ENCODE peak calls at places on chromosomes 12 and 14, in eight cellular contexts. B, H, F, V, J, K, D and Q are unnamed samples.

GRCh38 chr12:75155962-75156361 is 53.7 kb downstream of the KCNC2 start:
- DNase-seq in B (no peak), H (no peak), F (no peak), V (no peak), J (no peak), K (no peak), D (no peak), Q (no peak)

GRCh38 chr14:61466249-61466904 is 145.0 kb downstream of the PRKCH start:
- DNase-seq in B (no peak), H (no peak), F (peak), V (peak), J (peak), K (no peak), D (peak), Q (no peak)

GRCh38 chr12:124764451-124764850 is 99.2 kb downstream of the SCARB1 start:
- DNase-seq in B (no peak), H (no peak), F (peak), V (peak), J (peak), K (no peak), D (peak), Q (no peak)

GRCh38 chr12:54378791-54379400 is 5.6 kb downstream of the ZNF385A start:
- DNase-seq in B (peak), H (no peak), F (no peak), V (peak), J (peak), K (no peak), D (peak), Q (peak)

GRCh38 chr14:49306152-49306751 is 279.9 kb downstream of the RPS29 start:
- DNase-seq in B (no peak), H (no peak), F (no peak), V (no peak), J (peak), K (no peak), D (no peak), Q (peak)

GRCh38 chr12:62695696-62696095 is 229.1 kb downstream of the MON2 start:
- DNase-seq in B (no peak), H (no peak), F (no peak), V (no peak), J (no peak), K (no peak), D (no peak), Q (no peak)

GRCh38 chr12:75048763-75049162 is 160.9 kb downstream of the KCNC2 start:
- DNase-seq in B (no peak), H (no peak), F (no peak), V (no peak), J (no peak), K (no peak), D (no peak), Q (no peak)

GRCh38 chr12:54217774-54218221 is 29.0 kb upstream of the SMUG1 start:
- DNase-seq in B (no peak), H (peak), F (no peak), V (peak), J (peak), K (no peak), D (no peak), Q (no peak)

GRCh38 chr12:45247589-45247988 is 31.7 kb downstream of the ANO6 start:
- DNase-seq in B (no peak), H (no peak), F (no peak), V (no peak), J (no peak), K (no peak), D (no peak), Q (no peak)

GRCh38 chr12:8045952-8046944 is 13.7 kb downstream of the FOXJ2 start:
- DNase-seq in B (peak), H (no peak), F (peak), V (peak), J (peak), K (peak), D (peak), Q (peak)

GRCh38 chr12:127496255-127496654 is 770.7 kb upstream of the TMEM132C start:
- DNase-seq in B (no peak), H (no peak), F (no peak), V (no peak), J (no peak), K (no peak), D (no peak), Q (no peak)

GRCh38 chr14:91985008-91985407 is 37.5 kb upstream of the FBLN5 start:
- DNase-seq in B (no peak), H (no peak), F (no peak), V (no peak), J (peak), K (no peak), D (no peak), Q (no peak)

GRCh38 chr12:130715996-130716917 is at the start of gene RIMBP2:
- DNase-seq in B (no peak), H (no peak), F (no peak), V (no peak), J (peak), K (no peak), D (peak), Q (no peak)

GRCh38 chr12:123748661-123749060 is 13.4 kb upstream of the DNAH10 start:
- DNase-seq in B (no peak), H (no peak), F (no peak), V (no peak), J (peak), K (no peak), D (no peak), Q (no peak)

GRCh38 chr14:74645735-74646134 is 33.7 kb upstream of the LTBP2 start:
- DNase-seq in B (no peak), H (no peak), F (no peak), V (no peak), J (no peak), K (no peak), D (no peak), Q (no peak)

GRCh38 chr12:50220357-50221061 is 53.3 kb upstream of the CERS5 start:
- DNase-seq in B (no peak), H (no peak), F (no peak), V (no peak), J (peak), K (no peak), D (peak), Q (no peak)

GRCh38 chr14:63777024-63777423 is 49.2 kb upstream of the SGPP1 start:
- DNase-seq in B (no peak), H (no peak), F (no peak), V (no peak), J (peak), K (no peak), D (peak), Q (peak)

GRCh38 chr12:3077572-3078081 is 448 bp downstream of the TSPAN9 start:
- DNase-seq in B (no peak), H (no peak), F (no peak), V (peak), J (peak), K (peak), D (peak), Q (peak)

GRCh38 chr12:4438834-4439596 is 6.6 kb downstream of the FGF6 start:
- DNase-seq in B (no peak), H (no peak), F (no peak), V (no peak), J (no peak), K (no peak), D (no peak), Q (no peak)

GRCh38 chr12:67981236-67982164 is 7.7 kb upstream of the IFNG-AS1 start:
- DNase-seq in B (no peak), H (no peak), F (no peak), V (no peak), J (peak), K (no peak), D (peak), Q (no peak)

GRCh38 chr14:102218688-102219087 is 79.0 kb downstream of the WDR20 start:
- DNase-seq in B (no peak), H (no peak), F (no peak), V (no peak), J (no peak), K (no peak), D (no peak), Q (no peak)

GRCh38 chr12:3223601-3224529 is 146.7 kb downstream of the TSPAN9 start:
- DNase-seq in B (no peak), H (no peak), F (no peak), V (no peak), J (no peak), K (no peak), D (no peak), Q (no peak)

GRCh38 chr14:92215579-92215978 is 93.8 kb downstream of the CPSF2 start:
- DNase-seq in B (no peak), H (no peak), F (peak), V (no peak), J (peak), K (no peak), D (no peak), Q (no peak)

GRCh38 chr12:9032202-9032964 is 43.0 kb downstream of the KLRG1 start:
- DNase-seq in B (no peak), H (no peak), F (no peak), V (no peak), J (no peak), K (no peak), D (peak), Q (no peak)

GRCh38 chr12:14827043-14827442 is 13.1 kb upstream of the SMCO3 start:
- DNase-seq in B (no peak), H (no peak), F (no peak), V (no peak), J (peak), K (no peak), D (no peak), Q (no peak)

GRCh38 chr14:73242274-73242960 is 5.1 kb downstream of the PAPLN start:
- DNase-seq in B (peak), H (no peak), F (peak), V (no peak), J (no peak), K (no peak), D (no peak), Q (no peak)

GRCh38 chr12:104132351-104132956 is 5.6 kb downstream of the NFYB start:
- DNase-seq in B (no peak), H (no peak), F (no peak), V (no peak), J (no peak), K (no peak), D (no peak), Q (no peak)

GRCh38 chr14:72644758-72645489 is 249.0 kb downstream of the DPF3 start:
- DNase-seq in B (no peak), H (no peak), F (no peak), V (no peak), J (peak), K (no peak), D (no peak), Q (no peak)

GRCh38 chr14:68819260-68819691 is 26.4 kb upstream of the ZFP36L1 start:
- DNase-seq in B (peak), H (no peak), F (no peak), V (peak), J (peak), K (no peak), D (no peak), Q (peak)

GRCh38 chr14:68817513-68818212 is 24.8 kb upstream of the ZFP36L1 start:
- DNase-seq in B (no peak), H (no peak), F (no peak), V (no peak), J (no peak), K (no peak), D (no peak), Q (no peak)

GRCh38 chr14:68815288-68816182 is 22.7 kb upstream of the ZFP36L1 start:
- DNase-seq in B (no peak), H (no peak), F (no peak), V (no peak), J (peak), K (peak), D (peak), Q (peak)

GRCh38 chr14:68816183-68816942 is 23.5 kb upstream of the ZFP36L1 start:
- DNase-seq in B (peak), H (peak), F (peak), V (peak), J (peak), K (peak), D (peak), Q (peak)

GRCh38 chr14:68816943-68817430 is 24.1 kb upstream of the ZFP36L1 start:
- DNase-seq in B (no peak), H (no peak), F (no peak), V (no peak), J (no peak), K (no peak), D (no peak), Q (no peak)
- H3K27ac ChIP-seq in B (peak), H (peak), F (peak), V (peak), J (peak), K (no peak), D (no peak), Q (peak)

DNA sequence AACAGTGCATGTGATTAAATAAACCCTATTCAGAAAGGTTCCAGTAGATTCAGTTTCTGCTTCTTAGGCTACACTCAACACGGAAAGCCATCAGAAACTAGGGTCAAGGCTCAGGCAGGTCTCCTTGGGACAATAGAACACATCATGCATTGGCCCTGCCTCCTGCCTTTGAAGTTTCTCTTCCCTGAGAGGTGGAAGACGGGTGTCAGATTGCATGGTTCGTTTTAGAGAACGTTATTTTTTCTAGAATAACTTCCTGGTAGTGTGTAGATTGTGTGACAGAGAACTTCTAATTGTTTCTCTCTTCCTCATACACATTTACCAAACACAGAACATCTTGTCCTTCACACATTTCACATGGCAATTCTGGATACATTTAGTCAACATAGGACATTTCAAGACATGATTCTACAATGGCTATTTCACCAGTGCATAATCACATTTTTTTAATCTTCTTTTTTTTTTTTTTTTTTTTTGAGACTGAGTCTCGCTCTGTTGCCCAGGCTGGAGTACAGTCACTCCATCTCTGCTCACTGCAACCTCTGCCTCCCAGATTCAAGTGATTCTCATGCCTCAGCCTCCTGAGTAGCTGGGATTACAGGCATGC is 106.6 kb upstream of the AMN1 start:
- DNase-seq in B (no peak), H (no peak), F (no peak), V (no peak), J (no peak), K (no peak), D (no peak), Q (peak)
- H3K27ac ChIP-seq in B (no peak), H (no peak), F (no peak), V (no peak), J (no peak), K (no peak), D (no peak), Q (no peak)

GRCh38 chr14:100836961-100837811 is 11.3 kb downstream of the MEG3 start:
- DNase-seq in B (no peak), H (no peak), F (peak), V (no peak), J (no peak), K (no peak), D (no peak), Q (no peak)
- H3K27ac ChIP-seq in B (no peak), H (no peak), F (no peak), V (no peak), J (no peak), K (no peak), D (no peak), Q (no peak)

DNA sequence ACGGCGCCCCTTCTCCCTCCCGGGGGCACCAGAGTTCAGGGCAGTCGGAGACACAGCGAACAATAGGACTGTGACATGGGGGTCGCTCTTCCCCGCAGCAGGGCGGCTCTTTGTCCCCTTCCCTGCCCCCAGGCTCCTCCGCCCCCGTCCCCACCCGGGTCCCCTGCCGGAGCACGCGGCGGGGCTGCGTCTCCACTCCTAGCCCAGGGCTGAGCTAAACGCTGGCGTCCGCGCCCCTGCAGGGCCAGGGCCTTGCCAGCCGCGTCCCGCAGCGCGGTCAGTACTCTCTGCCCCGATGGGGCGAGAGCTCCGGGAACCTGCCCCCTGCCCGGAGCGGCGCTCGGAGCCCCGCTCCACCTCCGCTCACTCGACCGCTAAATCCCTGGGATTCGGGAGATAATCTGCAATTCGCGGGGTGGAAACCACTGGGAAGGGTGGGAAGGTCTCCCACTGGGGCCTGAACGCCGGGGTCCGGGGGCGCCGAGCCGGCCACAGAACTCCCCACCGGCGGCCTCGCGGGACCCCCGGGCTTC is 825 bp upstream of the CCDC85C start:
- DNase-seq in B (no peak), H (no peak), F (peak), V (peak), J (peak), K (no peak), D (peak), Q (peak)
- H3K27ac ChIP-seq in B (peak), H (peak), F (peak), V (peak), J (peak), K (peak), D (peak), Q (peak)

GRCh38 chr14:88837495-88837894 is 13.0 kb downstream of the TTC8 start:
- DNase-seq in B (no peak), H (no peak), F (no peak), V (no peak), J (no peak), K (no peak), D (no peak), Q (no peak)

GRCh38 chr14:88838015-88838414 is 13.6 kb downstream of the TTC8 start:
- DNase-seq in B (no peak), H (no peak), F (no peak), V (no peak), J (no peak), K (no peak), D (no peak), Q (no peak)

GRCh38 chr14:88835661-88836060 is 11.2 kb downstream of the TTC8 start:
- DNase-seq in B (no peak), H (no peak), F (no peak), V (no peak), J (peak), K (no peak), D (no peak), Q (no peak)

GRCh38 chr14:88831285-88831684 is 6.8 kb downstream of the TTC8 start:
- DNase-seq in B (no peak), H (no peak), F (peak), V (no peak), J (peak), K (no peak), D (peak), Q (no peak)

DNA sequence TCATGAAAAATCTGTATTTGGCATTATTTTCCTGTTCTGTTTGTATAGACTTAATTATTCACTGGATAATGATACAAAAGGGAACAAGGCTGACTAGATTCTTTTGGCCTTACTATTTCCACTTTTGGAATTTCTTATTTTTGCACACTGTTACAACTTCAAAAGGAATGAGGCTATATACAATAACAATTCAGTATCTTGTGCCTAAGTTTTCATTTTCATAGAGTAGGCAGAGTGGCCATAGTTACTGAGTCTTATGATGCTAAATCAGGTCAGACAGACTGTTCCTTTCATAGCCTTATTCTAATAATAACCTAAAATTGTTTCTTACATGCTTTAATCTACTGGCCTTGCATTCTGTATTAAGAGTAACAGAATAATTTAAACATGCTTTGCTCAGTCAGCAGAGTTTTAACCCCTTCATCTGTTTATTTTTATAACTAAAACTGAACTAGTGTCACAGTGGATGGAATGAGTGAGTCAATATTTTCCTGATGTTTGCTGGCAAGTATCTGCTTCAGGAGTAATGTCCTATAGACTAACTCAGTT is 10.5 kb downstream of the TTC8 start:
- DNase-seq in B (no peak), H (no peak), F (no peak), V (no peak), J (peak), K (no peak), D (no peak), Q (no peak)
- H3K27ac ChIP-seq in B (no peak), H (no peak), F (no peak), V (no peak), J (peak), K (no peak), D (no peak), Q (no peak)